ENCODE peak calls at places on chromosomes 3 and 15, in ten cellular contexts. U, D, A, G, E, Y, M, Q, L and F are unnamed samples.

GRCh38 chr3:148379763-148380162 is 317.9 kb upstream of the AGTR1 start:
- DNase-seq in G (no peak), Q (no peak), E (no peak), Y (no peak), L (no peak), M (no peak), A (peak; percentile 18), U (no peak), D (no peak), F (no peak)

GRCh38 chr15:86892774-86893449 is 813.2 kb downstream of the AGBL1 start:
- DNase-seq in A (no peak), G (no peak), D (no peak), L (no peak), E (no peak), M (no peak), Q (no peak), Y (no peak), U (no peak), F (no peak)

GRCh38 chr15:29449136-29449535 is 179.5 kb upstream of the NSMCE3 start:
- DNase-seq in U (no peak), Q (peak; percentile 44), A (no peak), E (peak; percentile 52), L (no peak), G (no peak), D (no peak), M (no peak), Y (no peak), F (no peak)

GRCh38 chr3:118637866-118638265 is 396.8 kb downstream of the IGSF11 start:
- DNase-seq in M (no peak), Y (no peak), G (no peak), U (no peak), Q (no peak), E (no peak), D (no peak), L (no peak), A (no peak), F (no peak)

GRCh38 chr15:83092309-83092976 is 15.0 kb upstream of the TM6SF1 start:
- DNase-seq in Y (peak; percentile 55), E (no peak), U (no peak), M (no peak), G (no peak), D (peak; percentile 72), Q (no peak), A (no peak), L (no peak), F (no peak)

GRCh38 chr3:127729556-127730056 is 56.9 kb downstream of the ABTB1 start:
- DNase-seq in Y (no peak), A (no peak), U (no peak), D (peak; percentile 76), E (no peak), M (no peak), Q (no peak), L (no peak), G (no peak), F (no peak)

GRCh38 chr3:160464321-160464720 is 14.7 kb upstream of the TRIM59 start:
- DNase-seq in A (no peak), D (no peak), E (no peak), Q (no peak), Y (no peak), G (no peak), L (no peak), M (no peak), U (no peak), F (no peak)

GRCh38 chr15:89299896-89300295 is 34.7 kb downstream of the POLG start:
- DNase-seq in D (no peak), M (no peak), Q (no peak), U (no peak), A (no peak), G (no peak), L (no peak), E (no peak), Y (no peak), F (no peak)

GRCh38 chr15:67033012-67033411 is 32.4 kb upstream of the SMAD3 start:
- DNase-seq in A (no peak), M (no peak), Q (no peak), E (no peak), U (peak; percentile 18), L (no peak), Y (peak; percentile 57), D (peak; percentile 71), G (no peak), F (no peak)

GRCh38 chr3:79161941-79162340 is 605.9 kb downstream of the ROBO1 start:
- DNase-seq in G (no peak), Y (no peak), U (no peak), D (no peak), E (no peak), L (no peak), A (no peak), M (no peak), Q (no peak), F (no peak)

GRCh38 chr15:68325721-68326120 is 48.2 kb downstream of the FEM1B start:
- DNase-seq in L (no peak), U (no peak), Q (no peak), A (no peak), G (no peak), D (no peak), Y (no peak), E (no peak), M (no peak), F (no peak)

GRCh38 chr15:28873585-28874139 is 12.1 kb upstream of the APBA2 start:
- DNase-seq in U (peak; percentile 35), A (no peak), D (no peak), E (no peak), Y (no peak), G (no peak), Q (no peak), M (no peak), L (no peak), F (no peak)

GRCh38 chr3:151477596-151478375 is 16.9 kb upstream of the IGSF10 start:
- DNase-seq in L (peak; percentile 46), A (no peak), E (no peak), M (no peak), G (no peak), D (no peak), U (no peak), Y (no peak), Q (no peak), F (no peak)

GRCh38 chr3:128094295-128095151 is 29.1 kb downstream of the RUVBL1 start:
- DNase-seq in M (no peak), D (no peak), U (no peak), Q (no peak), Y (no peak), G (no peak), L (no peak), A (no peak), E (no peak), F (no peak)

DNA sequence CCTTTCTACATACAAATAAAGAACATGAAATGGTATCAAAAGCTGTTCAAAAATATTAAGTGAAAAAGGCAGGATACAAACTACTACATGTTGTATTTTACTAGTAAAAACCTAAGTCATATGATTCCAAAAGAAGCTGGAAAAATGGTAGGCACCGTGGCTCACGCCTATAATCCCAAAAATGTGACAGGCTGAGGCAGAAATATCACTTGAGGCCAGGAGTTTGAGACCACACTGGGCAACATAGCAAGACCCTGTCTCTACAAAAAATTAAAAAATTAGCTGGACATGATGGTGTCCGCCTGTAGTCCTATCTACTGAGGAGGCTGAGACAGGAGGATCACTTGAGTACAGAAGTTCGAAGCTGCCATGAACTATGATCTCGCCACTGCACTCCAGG is 1.7 kb downstream of the EMC7 start:
- DNase-seq in E (no peak), U (no peak), L (no peak), Q (no peak), G (no peak), D (no peak), M (no peak), A (no peak), Y (no peak), F (no peak)
- TF ChIP-seq CTCF in E (no peak), U (no peak), L (no peak), Q (no peak), G (no peak), D (no peak), M (no peak), A (no peak), Y (no peak), F (no peak)

GRCh38 chr3:9404680-9405079 is 7.3 kb downstream of the SETD5 start:
- DNase-seq in G (no peak), Q (no peak), M (no peak), L (no peak), U (no peak), E (no peak), Y (no peak), D (no peak), A (no peak), F (no peak)
- TF ChIP-seq CTCF in G (no peak), Q (no peak), M (peak; percentile 27), L (no peak), U (peak; percentile 16), E (no peak), Y (no peak), D (no peak), A (no peak), F (no peak)

GRCh38 chr15:26298666-26299065 is 435.5 kb upstream of the ATP10A start:
- DNase-seq in Y (no peak), A (no peak), Q (no peak), D (no peak), E (no peak), U (no peak), L (no peak), G (no peak), M (no peak), F (no peak)
- TF ChIP-seq CTCF in Y (no peak), A (no peak), Q (no peak), D (no peak), E (no peak), U (no peak), L (no peak), G (no peak), M (no peak), F (no peak)

DNA sequence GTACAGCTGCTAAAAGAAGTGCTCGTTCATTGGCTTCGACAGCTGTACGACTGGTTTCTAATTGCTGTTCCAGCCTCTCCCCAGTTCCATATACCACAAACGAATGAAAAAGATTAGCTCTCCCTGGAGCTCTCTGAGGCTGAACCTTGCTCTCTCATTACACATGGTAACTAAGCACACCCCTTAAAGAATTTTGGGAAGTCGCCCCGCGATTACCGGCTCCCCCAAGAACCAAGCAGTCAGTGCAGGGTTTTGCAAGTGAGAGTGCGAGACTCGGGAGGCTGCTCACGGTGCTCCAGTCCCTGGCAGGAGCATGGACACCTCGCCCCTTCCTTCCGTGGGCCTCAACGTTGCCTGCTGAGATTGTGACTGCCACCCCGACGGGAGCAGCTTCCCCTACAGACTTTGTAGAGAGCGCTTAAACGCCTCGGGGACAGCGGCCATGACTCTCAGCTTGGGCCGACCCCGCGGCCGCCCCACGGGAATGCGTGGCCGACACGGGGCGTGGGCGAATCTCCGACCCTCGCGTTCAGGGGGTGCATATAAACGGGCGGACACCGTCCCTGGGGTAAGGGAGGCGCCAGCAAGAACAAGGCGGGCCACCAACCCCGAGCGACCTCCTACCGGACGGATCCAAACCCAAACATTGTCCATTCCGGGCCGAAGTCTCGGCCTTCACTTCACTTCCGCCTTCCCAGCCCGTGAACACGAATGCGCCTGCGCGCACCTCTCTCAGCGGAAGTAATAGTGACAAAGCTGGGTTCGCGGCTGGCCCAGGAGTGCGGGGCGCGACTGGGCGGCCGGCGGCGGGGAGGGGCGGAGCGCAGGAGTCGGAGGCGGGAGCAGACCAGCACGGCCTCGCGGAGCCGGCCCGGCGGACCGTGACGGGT is at the start of gene ATP2C1:
- DNase-seq in A (peak; percentile 89), L (peak; percentile 86), Y (peak; percentile 96), Q (peak; percentile 95), U (peak; percentile 82), D (peak; percentile 95), M (peak; percentile 95), E (peak; percentile 99), G (peak; percentile 93), F (peak; percentile 98)
- TF ChIP-seq CTCF in A (no peak), L (peak; percentile 61), Y (peak; percentile 64), Q (peak; percentile 69), U (peak; percentile 48), D (peak; percentile 72), M (peak; percentile 3), E (no peak), G (peak; percentile 22), F (peak; percentile 48)